ENCODE peak calls at places on chromosome 18, in six cellular contexts. One of them, this sample, is unnamed.

GRCh38 chr18:76846217-76846616 is 23.9 kb downstream of the ZNF236 start:
- DNase-seq in T follicular helper cell: no peak
- DNase-seq in nephron progenitor cell: no peak
- DNase-seq in endodermal cell: no peak
- DNase-seq in Calu3: no peak
- DNase-seq in H9: no peak
- DNase-seq in this sample: no peak

GRCh38 chr18:13539050-13539449 is 187.3 kb downstream of the FAM210A start:
- DNase-seq in T follicular helper cell: peak; percentile 25
- DNase-seq in nephron progenitor cell: no peak
- DNase-seq in endodermal cell: peak; percentile 17
- DNase-seq in Calu3: no peak
- DNase-seq in H9: no peak
- DNase-seq in this sample: no peak

GRCh38 chr18:24265502-24266064 is 126.7 kb downstream of the CABYR start:
- DNase-seq in T follicular helper cell: no peak
- DNase-seq in nephron progenitor cell: no peak
- DNase-seq in endodermal cell: no peak
- DNase-seq in Calu3: no peak
- DNase-seq in H9: no peak
- DNase-seq in this sample: no peak

GRCh38 chr18:79640064-79640672 is 39.4 kb upstream of the CTDP1 start:
- DNase-seq in T follicular helper cell: no peak
- DNase-seq in nephron progenitor cell: no peak
- DNase-seq in endodermal cell: peak; percentile 41
- DNase-seq in Calu3: no peak
- DNase-seq in H9: peak; percentile 20
- DNase-seq in this sample: no peak

GRCh38 chr18:76573325-76574025 is 78.4 kb upstream of the ZNF516 start:
- DNase-seq in T follicular helper cell: no peak
- DNase-seq in nephron progenitor cell: no peak
- DNase-seq in endodermal cell: no peak
- DNase-seq in Calu3: no peak
- DNase-seq in H9: no peak
- DNase-seq in this sample: no peak

GRCh38 chr18:23529597-23529996 is 26.3 kb downstream of the RMC1 start:
- DNase-seq in T follicular helper cell: no peak
- DNase-seq in nephron progenitor cell: no peak
- DNase-seq in endodermal cell: no peak
- DNase-seq in Calu3: peak; percentile 14
- DNase-seq in H9: no peak
- DNase-seq in this sample: peak; percentile 67

GRCh38 chr18:77046994-77047393 is 85.6 kb downstream of the MBP start:
- DNase-seq in T follicular helper cell: no peak
- DNase-seq in nephron progenitor cell: no peak
- DNase-seq in endodermal cell: no peak
- DNase-seq in Calu3: no peak
- DNase-seq in H9: no peak
- DNase-seq in this sample: no peak

GRCh38 chr18:48743046-48743445 is 204.2 kb downstream of the CTIF start:
- DNase-seq in T follicular helper cell: no peak
- DNase-seq in nephron progenitor cell: no peak
- DNase-seq in endodermal cell: no peak
- DNase-seq in Calu3: no peak
- DNase-seq in H9: no peak
- DNase-seq in this sample: no peak

GRCh38 chr18:10072659-10073309 is 159.0 kb downstream of the VAPA start:
- DNase-seq in T follicular helper cell: no peak
- DNase-seq in nephron progenitor cell: no peak
- DNase-seq in endodermal cell: no peak
- DNase-seq in Calu3: no peak
- DNase-seq in H9: no peak
- DNase-seq in this sample: no peak

GRCh38 chr18:9792565-9793226 is 84.6 kb downstream of the RAB31 start:
- DNase-seq in T follicular helper cell: no peak
- DNase-seq in nephron progenitor cell: peak; percentile 39
- DNase-seq in endodermal cell: peak; percentile 90
- DNase-seq in Calu3: peak; percentile 37
- DNase-seq in H9: peak; percentile 77
- DNase-seq in this sample: no peak

GRCh38 chr18:67217551-67218166 is 298.9 kb downstream of the DSEL start:
- DNase-seq in T follicular helper cell: peak; percentile 33
- DNase-seq in nephron progenitor cell: peak; percentile 61
- DNase-seq in endodermal cell: peak; percentile 76
- DNase-seq in Calu3: peak; percentile 62
- DNase-seq in H9: no peak
- DNase-seq in this sample: peak; percentile 9

GRCh38 chr18:55338955-55339662 is 248.9 kb downstream of the TCF4 start:
- DNase-seq in T follicular helper cell: no peak
- DNase-seq in nephron progenitor cell: no peak
- DNase-seq in endodermal cell: no peak
- DNase-seq in Calu3: no peak
- DNase-seq in H9: no peak
- DNase-seq in this sample: no peak

GRCh38 chr18:7116001-7116831 is 1.4 kb downstream of the LAMA1 start:
- DNase-seq in T follicular helper cell: no peak
- DNase-seq in nephron progenitor cell: peak; percentile 30
- DNase-seq in endodermal cell: peak; percentile 77
- DNase-seq in Calu3: no peak
- DNase-seq in H9: peak; percentile 53
- DNase-seq in this sample: peak; percentile 5

GRCh38 chr18:50143295-50143694 is 51.7 kb downstream of the MYO5B start:
- DNase-seq in T follicular helper cell: no peak
- DNase-seq in nephron progenitor cell: no peak
- DNase-seq in endodermal cell: peak; percentile 55
- DNase-seq in Calu3: no peak
- DNase-seq in H9: no peak
- DNase-seq in this sample: no peak

GRCh38 chr18:12317664-12318333 is 9.8 kb downstream of the TUBB6 start:
- DNase-seq in T follicular helper cell: no peak
- DNase-seq in nephron progenitor cell: no peak
- DNase-seq in endodermal cell: peak; percentile 33
- DNase-seq in Calu3: no peak
- DNase-seq in H9: no peak
- DNase-seq in this sample: no peak

GRCh38 chr18:21364471-21364870 is 122.4 kb downstream of the GREB1L start:
- DNase-seq in T follicular helper cell: no peak
- DNase-seq in nephron progenitor cell: no peak
- DNase-seq in endodermal cell: no peak
- DNase-seq in Calu3: no peak
- DNase-seq in H9: no peak
- DNase-seq in this sample: no peak

This sample was measured in kidney epithelial cell.